ENCODE peak calls at places on chromosomes 6 and 20, in seven cellular contexts. One of them, this sample, is unnamed.

GRCh38 chr6:39273394-39273793 is 40.8 kb downstream of the KCNK17 start:
- DNase-seq in fibroblast of the aortic adventitia: no peak
- DNase-seq in cardiac muscle cell: no peak
- DNase-seq in psoas muscle: peak; percentile 28
- DNase-seq in fibroblast of lung: no peak
- DNase-seq in prostate gland: no peak
- DNase-seq in iPS DF 6.9: no peak
- DNase-seq in this sample: no peak

GRCh38 chr6:43273707-43274106 is 24.4 kb upstream of the SLC22A7 start:
- DNase-seq in fibroblast of the aortic adventitia: no peak
- DNase-seq in cardiac muscle cell: no peak
- DNase-seq in psoas muscle: no peak
- DNase-seq in fibroblast of lung: no peak
- DNase-seq in prostate gland: no peak
- DNase-seq in iPS DF 6.9: no peak
- DNase-seq in this sample: no peak

GRCh38 chr20:8254911-8255582 is 123.0 kb downstream of the PLCB1 start:
- DNase-seq in fibroblast of the aortic adventitia: no peak
- DNase-seq in cardiac muscle cell: no peak
- DNase-seq in psoas muscle: no peak
- DNase-seq in fibroblast of lung: peak; percentile 72
- DNase-seq in prostate gland: no peak
- DNase-seq in iPS DF 6.9: no peak
- DNase-seq in this sample: no peak

GRCh38 chr6:72367439-72367838 is 254.4 kb upstream of the KCNQ5 start:
- DNase-seq in fibroblast of the aortic adventitia: no peak
- DNase-seq in cardiac muscle cell: no peak
- DNase-seq in psoas muscle: no peak
- DNase-seq in fibroblast of lung: no peak
- DNase-seq in prostate gland: no peak
- DNase-seq in iPS DF 6.9: no peak
- DNase-seq in this sample: no peak

GRCh38 chr6:55875420-55875819 is at the start of gene BMP5:
- DNase-seq in fibroblast of the aortic adventitia: no peak
- DNase-seq in cardiac muscle cell: no peak
- DNase-seq in psoas muscle: no peak
- DNase-seq in fibroblast of lung: peak; percentile 53
- DNase-seq in prostate gland: no peak
- DNase-seq in iPS DF 6.9: peak; percentile 11
- DNase-seq in this sample: no peak

GRCh38 chr20:23368316-23369110 is 6.5 kb downstream of the GZF1 start:
- DNase-seq in fibroblast of the aortic adventitia: peak; percentile 38
- DNase-seq in cardiac muscle cell: peak; percentile 38
- DNase-seq in psoas muscle: no peak
- DNase-seq in fibroblast of lung: peak; percentile 21
- DNase-seq in prostate gland: no peak
- DNase-seq in iPS DF 6.9: no peak
- DNase-seq in this sample: peak; percentile 43

GRCh38 chr20:3156811-3157619 is 2.6 kb downstream of the FASTKD5 start:
- DNase-seq in fibroblast of the aortic adventitia: peak; percentile 15
- DNase-seq in cardiac muscle cell: peak; percentile 34
- DNase-seq in psoas muscle: no peak
- DNase-seq in fibroblast of lung: no peak
- DNase-seq in prostate gland: no peak
- DNase-seq in iPS DF 6.9: no peak
- DNase-seq in this sample: no peak

GRCh38 chr6:148435386-148435785 is 92.7 kb downstream of the SASH1 start:
- DNase-seq in fibroblast of the aortic adventitia: peak; percentile 72
- DNase-seq in cardiac muscle cell: peak; percentile 77
- DNase-seq in psoas muscle: no peak
- DNase-seq in fibroblast of lung: peak; percentile 73
- DNase-seq in prostate gland: no peak
- DNase-seq in iPS DF 6.9: no peak
- DNase-seq in this sample: peak; percentile 76

GRCh38 chr6:150898390-150899170 is 33.1 kb downstream of the MTHFD1L start:
- DNase-seq in fibroblast of the aortic adventitia: peak; percentile 78
- DNase-seq in cardiac muscle cell: no peak
- DNase-seq in psoas muscle: no peak
- DNase-seq in fibroblast of lung: no peak
- DNase-seq in prostate gland: no peak
- DNase-seq in iPS DF 6.9: no peak
- DNase-seq in this sample: peak; percentile 44

GRCh38 chr6:132132420-132132819 is 181.2 kb upstream of the CCN2 start:
- DNase-seq in fibroblast of the aortic adventitia: peak; percentile 73
- DNase-seq in cardiac muscle cell: peak; percentile 77
- DNase-seq in psoas muscle: no peak
- DNase-seq in fibroblast of lung: peak; percentile 54
- DNase-seq in prostate gland: no peak
- DNase-seq in iPS DF 6.9: no peak
- DNase-seq in this sample: peak; percentile 85

GRCh38 chr6:40755046-40755681 is 168.0 kb upstream of the LRFN2 start:
- DNase-seq in fibroblast of the aortic adventitia: peak; percentile 39
- DNase-seq in cardiac muscle cell: peak; percentile 30
- DNase-seq in psoas muscle: no peak
- DNase-seq in fibroblast of lung: peak; percentile 49
- DNase-seq in prostate gland: no peak
- DNase-seq in iPS DF 6.9: no peak
- DNase-seq in this sample: peak; percentile 35

DNA sequence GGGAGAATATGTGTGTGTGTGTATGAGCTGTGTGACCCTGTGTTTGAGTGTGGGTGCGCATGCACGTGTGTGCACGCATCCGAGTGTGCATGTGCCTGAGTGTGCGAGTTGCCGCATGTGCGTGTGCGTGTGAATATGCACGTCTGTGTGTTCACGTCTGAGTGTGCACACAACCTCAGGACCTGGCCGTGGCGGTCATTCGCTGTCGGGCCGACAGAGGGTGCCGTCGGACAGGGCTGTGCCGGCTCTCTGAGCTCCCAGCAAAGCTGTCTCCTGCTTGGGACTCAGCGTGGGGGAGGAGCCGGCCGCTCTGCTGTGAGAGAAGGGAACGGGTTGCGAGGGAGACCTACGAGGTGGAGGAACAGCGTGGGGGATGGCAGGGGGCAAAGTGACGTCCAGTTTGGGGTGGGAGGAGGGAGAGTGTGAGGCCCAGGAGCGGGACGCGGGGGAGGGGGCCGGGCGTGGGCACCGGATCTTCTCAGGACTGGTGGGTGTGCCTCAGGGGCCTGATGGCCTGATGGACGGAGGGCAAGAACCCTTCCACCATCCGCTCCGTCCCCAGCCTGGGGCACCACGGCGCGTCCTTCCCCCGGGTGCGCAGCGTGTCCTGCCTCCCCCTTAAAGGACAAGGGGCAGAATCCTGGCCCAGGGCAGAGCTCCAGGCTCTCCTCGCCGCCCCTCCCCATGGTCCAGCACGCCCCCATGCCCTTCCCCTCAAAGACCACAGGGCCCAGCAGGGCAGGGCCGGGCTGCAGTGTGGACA is 19.9 kb downstream of the SLC17A9 start:
- DNase-seq in fibroblast of the aortic adventitia: peak; percentile 73
- DNase-seq in cardiac muscle cell: peak; percentile 86
- DNase-seq in psoas muscle: peak; percentile 86
- DNase-seq in fibroblast of lung: peak; percentile 73
- DNase-seq in prostate gland: peak; percentile 77
- DNase-seq in iPS DF 6.9: peak; percentile 81
- DNase-seq in this sample: peak; percentile 81
- H3K4me3 ChIP-seq in fibroblast of the aortic adventitia: peak overlapping the region; percentile 35
- H3K4me3 ChIP-seq in cardiac muscle cell: no peak overlapping the region
- H3K4me3 ChIP-seq in psoas muscle: peak overlapping the region; percentile 34
- H3K4me3 ChIP-seq in fibroblast of lung: peak overlapping the region; percentile 34
- H3K4me3 ChIP-seq in prostate gland: no peak overlapping the region
- H3K4me3 ChIP-seq in iPS DF 6.9: peak overlapping the region; percentile 5
- H3K4me3 ChIP-seq in this sample: peak overlapping the region; percentile 24

DNA sequence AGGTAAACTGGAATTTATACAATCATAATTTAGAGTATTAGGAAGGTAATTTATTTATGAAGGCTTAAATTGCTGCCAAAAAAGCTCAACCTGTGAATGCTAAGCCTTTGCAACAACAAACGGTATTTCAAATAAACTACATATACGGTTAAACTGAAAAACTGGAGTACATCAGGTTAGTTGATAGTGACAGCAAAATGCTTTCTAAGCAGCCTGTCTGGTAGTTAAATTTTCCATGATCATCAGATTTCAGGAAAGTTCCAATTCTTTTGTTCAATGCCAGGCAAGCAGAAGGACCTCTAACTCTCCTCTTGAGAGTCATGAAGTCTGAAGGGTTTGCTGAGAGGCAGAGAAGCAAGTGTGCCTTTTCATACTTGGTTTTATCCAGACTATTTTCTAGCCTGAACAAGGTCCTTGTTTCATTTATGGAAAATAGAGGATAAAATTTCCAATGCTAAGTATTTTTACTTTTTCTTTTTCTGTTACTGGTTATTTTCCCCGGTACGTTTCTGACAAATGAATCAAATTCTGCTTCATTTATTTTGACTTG is 4.5 kb downstream of the FLRT3 start:
- DNase-seq in fibroblast of the aortic adventitia: no peak
- DNase-seq in cardiac muscle cell: no peak
- DNase-seq in psoas muscle: no peak
- DNase-seq in fibroblast of lung: no peak
- DNase-seq in prostate gland: no peak
- DNase-seq in iPS DF 6.9: no peak
- DNase-seq in this sample: no peak
- H3K4me3 ChIP-seq in fibroblast of the aortic adventitia: no peak overlapping the region
- H3K4me3 ChIP-seq in cardiac muscle cell: no peak overlapping the region
- H3K4me3 ChIP-seq in psoas muscle: peak overlapping the region; percentile 64
- H3K4me3 ChIP-seq in fibroblast of lung: peak overlapping the region; percentile 8
- H3K4me3 ChIP-seq in prostate gland: no peak overlapping the region
- H3K4me3 ChIP-seq in iPS DF 6.9: no peak overlapping the region
- H3K4me3 ChIP-seq in this sample: no peak overlapping the region

GRCh38 chr6:136412410-136412809 is 122.8 kb upstream of the BCLAF1 start:
- DNase-seq in fibroblast of the aortic adventitia: no peak
- DNase-seq in cardiac muscle cell: no peak
- DNase-seq in psoas muscle: no peak
- DNase-seq in fibroblast of lung: no peak
- DNase-seq in prostate gland: no peak
- DNase-seq in iPS DF 6.9: no peak
- DNase-seq in this sample: no peak
- H3K4me3 ChIP-seq in fibroblast of the aortic adventitia: no peak overlapping the region
- H3K4me3 ChIP-seq in cardiac muscle cell: no peak overlapping the region
- H3K4me3 ChIP-seq in psoas muscle: no peak overlapping the region
- H3K4me3 ChIP-seq in fibroblast of lung: no peak overlapping the region
- H3K4me3 ChIP-seq in prostate gland: no peak overlapping the region
- H3K4me3 ChIP-seq in iPS DF 6.9: no peak overlapping the region
- H3K4me3 ChIP-seq in this sample: no peak overlapping the region

GRCh38 chr6:158347335-158347734 is 35.1 kb downstream of the TULP4 start:
- DNase-seq in fibroblast of the aortic adventitia: no peak
- DNase-seq in cardiac muscle cell: no peak
- DNase-seq in psoas muscle: no peak
- DNase-seq in fibroblast of lung: no peak
- DNase-seq in prostate gland: no peak
- DNase-seq in iPS DF 6.9: no peak
- DNase-seq in this sample: peak; percentile 7
- H3K4me3 ChIP-seq in fibroblast of the aortic adventitia: no peak overlapping the region
- H3K4me3 ChIP-seq in cardiac muscle cell: no peak overlapping the region
- H3K4me3 ChIP-seq in psoas muscle: no peak overlapping the region
- H3K4me3 ChIP-seq in fibroblast of lung: no peak overlapping the region
- H3K4me3 ChIP-seq in prostate gland: no peak overlapping the region
- H3K4me3 ChIP-seq in iPS DF 6.9: no peak overlapping the region
- H3K4me3 ChIP-seq in this sample: no peak overlapping the region

GRCh38 chr6:170305772-170306323 is 710 bp upstream of the FAM120B start:
- DNase-seq in fibroblast of the aortic adventitia: no peak
- DNase-seq in cardiac muscle cell: no peak
- DNase-seq in psoas muscle: no peak
- DNase-seq in fibroblast of lung: no peak
- DNase-seq in prostate gland: no peak
- DNase-seq in iPS DF 6.9: no peak
- DNase-seq in this sample: no peak

GRCh38 chr6:170306324-170307079 is at the start of gene FAM120B:
- DNase-seq in fibroblast of the aortic adventitia: peak; percentile 93
- DNase-seq in cardiac muscle cell: peak; percentile 97
- DNase-seq in psoas muscle: peak; percentile 97
- DNase-seq in fibroblast of lung: peak; percentile 94
- DNase-seq in prostate gland: peak; percentile 97
- DNase-seq in iPS DF 6.9: no peak
- DNase-seq in this sample: peak; percentile 96

GRCh38 chr6:170311696-170312095 is 5.1 kb downstream of the FAM120B start:
- DNase-seq in fibroblast of the aortic adventitia: no peak
- DNase-seq in cardiac muscle cell: no peak
- DNase-seq in psoas muscle: no peak
- DNase-seq in fibroblast of lung: no peak
- DNase-seq in prostate gland: no peak
- DNase-seq in iPS DF 6.9: no peak
- DNase-seq in this sample: no peak

GRCh38 chr6:170307080-170307545 is 555 bp downstream of the FAM120B start:
- DNase-seq in fibroblast of the aortic adventitia: no peak
- DNase-seq in cardiac muscle cell: no peak
- DNase-seq in psoas muscle: no peak
- DNase-seq in fibroblast of lung: no peak
- DNase-seq in prostate gland: no peak
- DNase-seq in iPS DF 6.9: no peak
- DNase-seq in this sample: no peak

DNA sequence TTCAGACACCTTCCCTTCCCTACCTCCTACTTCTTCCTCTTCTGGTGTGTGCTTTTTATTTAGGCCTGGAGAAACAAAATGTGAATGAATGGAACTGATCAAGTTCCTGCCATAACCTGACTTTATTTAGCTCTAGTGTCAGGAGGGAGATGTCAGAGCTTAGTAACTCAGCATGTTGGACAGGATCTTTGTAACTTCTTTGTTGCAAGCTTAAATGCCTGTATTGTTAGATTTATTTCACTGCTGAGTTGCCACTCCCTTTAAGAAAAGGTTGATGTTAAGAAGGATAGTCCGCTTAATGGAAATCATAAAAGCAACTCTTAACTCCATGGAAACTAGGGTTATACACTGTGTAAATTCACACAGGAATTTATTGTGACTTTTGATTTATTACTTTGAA is 2.2 kb downstream of the FAM120B start:
- DNase-seq in fibroblast of the aortic adventitia: no peak
- DNase-seq in cardiac muscle cell: no peak
- DNase-seq in psoas muscle: no peak
- DNase-seq in fibroblast of lung: no peak
- DNase-seq in prostate gland: no peak
- DNase-seq in iPS DF 6.9: no peak
- DNase-seq in this sample: no peak
- H3K4me3 ChIP-seq in fibroblast of the aortic adventitia: no peak overlapping the region
- H3K4me3 ChIP-seq in cardiac muscle cell: no peak overlapping the region
- H3K4me3 ChIP-seq in psoas muscle: peak overlapping the region; percentile 96
- H3K4me3 ChIP-seq in fibroblast of lung: peak overlapping the region; percentile 2
- H3K4me3 ChIP-seq in prostate gland: no peak overlapping the region
- H3K4me3 ChIP-seq in iPS DF 6.9: no peak overlapping the region
- H3K4me3 ChIP-seq in this sample: no peak overlapping the region

This sample was measured in fibroblast of pulmonary artery.